ENCODE peak calls at places on chromosomes 13 and 19, in five cellular contexts. G is cardiac muscle cell, F is T-helper 22 cell, R is NCI-H2081, J is HFFc6. Z is an unnamed sample.

GRCh38 chr13:30607908-30608307 is 9.8 kb upstream of the USPL1 start:
- DNase-seq in G (no peak), F (peak; percentile 66), R (no peak), J (no peak), Z (no peak)

GRCh38 chr13:46178143-46178542 is 3.8 kb downstream of the LCP1 start:
- DNase-seq in G (peak; percentile 15), F (no peak), R (no peak), J (no peak), Z (no peak)

GRCh38 chr13:48892311-48892710 is 83.4 kb upstream of the FNDC3A start:
- DNase-seq in G (peak; percentile 73), F (no peak), R (no peak), J (peak; percentile 83), Z (no peak)

GRCh38 chr13:38543561-38543960 is 143.3 kb upstream of the FREM2 start:
- DNase-seq in G (no peak), F (no peak), R (no peak), J (no peak), Z (no peak)

GRCh38 chr19:37594982-37595382 is 306 bp downstream of the ZNF540 start:
- DNase-seq in G (peak; percentile 67), F (peak; percentile 53), R (peak; percentile 75), J (peak; percentile 73), Z (peak; percentile 76)

GRCh38 chr19:55493052-55493649 is 4.9 kb downstream of the SSC5D start:
- DNase-seq in G (peak; percentile 62), F (no peak), R (no peak), J (peak; percentile 45), Z (no peak)

GRCh38 chr13:42524487-42525034 is 49.4 kb upstream of the TNFSF11 start:
- DNase-seq in G (no peak), F (no peak), R (no peak), J (no peak), Z (no peak)

GRCh38 chr13:98143157-98143553 is 261 bp downstream of the FARP1 start:
- DNase-seq in G (no peak), F (no peak), R (no peak), J (no peak), Z (peak; percentile 80)

GRCh38 chr19:33129901-33130300 is 2.0 kb upstream of the WDR88 start:
- DNase-seq in G (no peak), F (no peak), R (no peak), J (no peak), Z (no peak)

GRCh38 chr13:76210262-76210661 is 574.1 kb downstream of the LMO7 start:
- DNase-seq in G (peak; percentile 2), F (no peak), R (no peak), J (no peak), Z (peak; percentile 56)

GRCh38 chr13:78978381-78978998 is 319.5 kb upstream of the OBI1 start:
- DNase-seq in G (peak; percentile 77), F (no peak), R (peak; percentile 71), J (peak; percentile 66), Z (no peak)

GRCh38 chr13:27621116-27621365 is 651 bp upstream of the POLR1D start:
- DNase-seq in G (no peak), F (no peak), R (no peak), J (no peak), Z (no peak)

GRCh38 chr19:58054792-58055482 is 4.1 kb upstream of the ZNF135 start:
- DNase-seq in G (peak; percentile 38), F (no peak), R (no peak), J (no peak), Z (peak; percentile 68)

GRCh38 chr13:114104626-114105350 is 27.6 kb downstream of the RASA3 start:
- DNase-seq in G (no peak), F (no peak), R (no peak), J (no peak), Z (peak; percentile 21)

GRCh38 chr19:7911509-7912143 is 3.0 kb upstream of the TGFBR3L start:
- DNase-seq in G (no peak), F (no peak), R (no peak), J (no peak), Z (no peak)

GRCh38 chr19:13069415-13070369 is 33.0 kb downstream of the LYL1 start:
- DNase-seq in G (peak; percentile 44), F (no peak), R (peak; percentile 31), J (no peak), Z (no peak)

GRCh38 chr19:48607359-48607755 is 815 bp downstream of the SPACA4 start:
- DNase-seq in G (no peak), F (no peak), R (no peak), J (no peak), Z (no peak)

GRCh38 chr19:6427131-6427530 is 2.5 kb upstream of the KHSRP start:
- DNase-seq in G (no peak), F (no peak), R (no peak), J (no peak), Z (no peak)

GRCh38 chr19:40519352-40520322 is 52.8 kb downstream of the SPTBN4 start:
- DNase-seq in G (peak; percentile 57), F (no peak), R (peak; percentile 12), J (no peak), Z (peak; percentile 56)

GRCh38 chr13:109412232-109412935 is 374.0 kb downstream of the IRS2 start:
- DNase-seq in G (peak; percentile 72), F (no peak), R (peak; percentile 67), J (no peak), Z (peak; percentile 72)

GRCh38 chr19:29836409-29836825 is 24.6 kb downstream of the CCNE1 start:
- DNase-seq in G (no peak), F (no peak), R (no peak), J (no peak), Z (no peak)

GRCh38 chr13:51455532-51455931 is 2.7 kb upstream of the INTS6 start:
- DNase-seq in G (no peak), F (no peak), R (no peak), J (no peak), Z (no peak)

GRCh38 chr13:77703426-77703825 is 5.9 kb downstream of the SLAIN1 start:
- DNase-seq in G (no peak), F (no peak), R (no peak), J (no peak), Z (no peak)

GRCh38 chr19:48596679-48597465 is 9.7 kb upstream of the SPACA4 start:
- DNase-seq in G (no peak), F (peak; percentile 38), R (no peak), J (no peak), Z (no peak)

GRCh38 chr19:44452367-44452766 is 4.1 kb upstream of the ZNF229 start:
- DNase-seq in G (no peak), F (no peak), R (no peak), J (no peak), Z (no peak)

GRCh38 chr19:40320558-40320935 is 27.6 kb downstream of the C19orf47 start:
- DNase-seq in G (no peak), F (no peak), R (no peak), J (no peak), Z (no peak)

GRCh38 chr13:45299194-45299593 is 41.8 kb downstream of the TPT1 start:
- DNase-seq in G (peak; percentile 81), F (no peak), R (no peak), J (no peak), Z (no peak)

GRCh38 chr13:68810660-68811059 is 1297.0 kb upstream of the ATXN8OS start:
- DNase-seq in G (no peak), F (no peak), R (no peak), J (no peak), Z (no peak)

GRCh38 chr19:36255316-36255715 is 40.4 kb downstream of the ZNF146 start:
- DNase-seq in G (no peak), F (no peak), R (no peak), J (no peak), Z (no peak)

GRCh38 chr19:44712864-44713515 is 14.0 kb downstream of the CEACAM16 start:
- DNase-seq in G (no peak), F (no peak), R (no peak), J (no peak), Z (no peak)

GRCh38 chr13:91135949-91136348 is 211.5 kb upstream of the MIR17HG start:
- DNase-seq in G (no peak), F (no peak), R (no peak), J (no peak), Z (no peak)

GRCh38 chr19:31066385-31066784 is 282.9 kb downstream of the TSHZ3 start:
- DNase-seq in G (peak; percentile 14), F (no peak), R (no peak), J (peak; percentile 44), Z (no peak)

GRCh38 chr19:41811036-41811435 is 14.6 kb downstream of the CEACAM3 start:
- DNase-seq in G (no peak), F (no peak), R (no peak), J (no peak), Z (no peak)

Z was measured in left ventricle myocardium superior.